ENCODE peak calls at places on chromosomes 2 and 18, in seven cellular contexts. V is substantia nigra; A is CD4-positive, alpha-beta T cell; H is GM23338; B is GM23248; K is A549; C is breast epithelium. Z is an unnamed sample.

GRCh38 chr2:64276417-64277095 is 132.3 kb upstream of the PELI1 start:
- DNase-seq in V (no peak), A (no peak), H (peak; percentile 95), B (peak; percentile 25), K (no peak), C (no peak), Z (no peak)

GRCh38 chr2:100785621-100786296 is 34.2 kb upstream of the NPAS2 start:
- DNase-seq in V (no peak), A (no peak), H (no peak), B (peak; percentile 15), K (peak; percentile 12), C (no peak), Z (no peak)

GRCh38 chr2:85954918-85955420 is 66.2 kb upstream of the ST3GAL5 start:
- DNase-seq in V (no peak), A (no peak), H (no peak), B (no peak), K (peak; percentile 51), C (no peak), Z (no peak)

GRCh38 chr2:208097313-208097712 is 27.0 kb downstream of the CRYGD start:
- DNase-seq in V (no peak), A (no peak), H (no peak), B (no peak), K (no peak), C (no peak), Z (no peak)

GRCh38 chr2:10382313-10383061 is 65.6 kb downstream of the ODC1 start:
- DNase-seq in V (no peak), A (peak; percentile 16), H (peak; percentile 46), B (no peak), K (no peak), C (no peak), Z (no peak)

GRCh38 chr18:10530852-10531251 is 5.0 kb downstream of the NAPG start:
- DNase-seq in V (no peak), A (no peak), H (no peak), B (peak; percentile 33), K (no peak), C (no peak), Z (no peak)

GRCh38 chr2:179140546-179140945 is 90.6 kb upstream of the CCDC141 start:
- DNase-seq in V (no peak), A (no peak), H (no peak), B (no peak), K (no peak), C (no peak), Z (no peak)

GRCh38 chr2:241809383-241810303 is 650 bp downstream of the NEU4 start:
- DNase-seq in V (no peak), A (no peak), H (no peak), B (no peak), K (no peak), C (no peak), Z (peak; percentile 61)

GRCh38 chr2:209499071-209499470 is 75.2 kb downstream of the MAP2 start:
- DNase-seq in V (no peak), A (no peak), H (no peak), B (no peak), K (peak; percentile 27), C (no peak), Z (no peak)

GRCh38 chr2:191748050-191748449 is 70.1 kb downstream of the NABP1 start:
- DNase-seq in V (no peak), A (no peak), H (no peak), B (peak; percentile 76), K (no peak), C (no peak), Z (no peak)
- H3K27ac ChIP-seq in V (no peak overlapping the region), A (no peak overlapping the region), H (no peak overlapping the region), B (peak overlapping the region; percentile 31), K (no peak overlapping the region), C (no peak overlapping the region), Z (no peak overlapping the region)

DNA sequence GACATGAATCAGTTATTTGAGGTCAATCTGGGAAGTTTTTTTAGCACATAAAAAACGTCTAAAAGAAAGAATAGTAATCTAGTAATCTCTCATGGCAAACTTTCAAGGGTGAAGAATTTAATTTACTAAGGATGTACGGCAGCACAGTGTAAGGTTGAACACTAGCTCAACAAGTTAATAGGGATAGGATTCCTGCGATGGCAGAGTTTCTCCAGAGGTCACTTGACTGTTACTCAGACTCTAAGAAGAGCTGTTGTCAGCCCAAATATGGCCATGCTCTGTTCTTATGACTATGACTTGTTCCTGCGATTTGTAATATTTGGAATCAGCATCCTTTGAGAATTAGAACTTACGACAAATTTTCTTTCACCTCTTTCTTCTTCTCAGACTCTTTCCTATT is 553.3 kb upstream of the TNP1 start:
- DNase-seq in V (no peak), A (no peak), H (no peak), B (peak; percentile 88), K (no peak), C (no peak), Z (no peak)
- H3K27ac ChIP-seq in V (no peak overlapping the region), A (no peak overlapping the region), H (no peak overlapping the region), B (peak overlapping the region; percentile 62), K (no peak overlapping the region), C (peak overlapping the region; percentile 77), Z (peak overlapping the region; percentile 84)

DNA sequence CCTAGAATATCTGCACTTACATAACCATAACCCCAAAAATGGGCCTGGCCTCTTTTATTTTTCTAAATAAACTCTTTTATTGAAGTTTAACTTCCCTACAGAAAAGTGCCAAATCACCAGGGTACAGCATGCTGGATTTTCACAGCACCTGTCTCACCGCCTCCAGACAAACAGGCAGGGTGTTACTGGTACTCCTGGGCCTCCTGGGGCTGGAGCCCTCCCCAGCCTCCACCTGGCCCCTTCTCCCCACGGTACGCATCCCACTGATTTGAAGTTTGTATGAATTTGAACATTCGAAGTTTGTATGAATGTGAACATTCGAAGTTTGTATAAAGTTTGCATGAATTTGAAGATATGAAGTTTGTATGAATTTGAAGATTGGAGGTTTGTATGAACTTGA is 232.1 kb downstream of the NDUFA10 start:
- DNase-seq in V (no peak), A (no peak), H (no peak), B (no peak), K (no peak), C (no peak), Z (no peak)
- H3K27ac ChIP-seq in V (no peak overlapping the region), A (no peak overlapping the region), H (no peak overlapping the region), B (no peak overlapping the region), K (no peak overlapping the region), C (no peak overlapping the region), Z (no peak overlapping the region)

GRCh38 chr2:60855989-60856669 is 25.2 kb upstream of the REL start:
- DNase-seq in V (no peak), A (no peak), H (no peak), B (no peak), K (peak; percentile 43), C (no peak), Z (no peak)
- H3K27ac ChIP-seq in V (no peak overlapping the region), A (no peak overlapping the region), H (no peak overlapping the region), B (no peak overlapping the region), K (no peak overlapping the region), C (no peak overlapping the region), Z (no peak overlapping the region)

DNA sequence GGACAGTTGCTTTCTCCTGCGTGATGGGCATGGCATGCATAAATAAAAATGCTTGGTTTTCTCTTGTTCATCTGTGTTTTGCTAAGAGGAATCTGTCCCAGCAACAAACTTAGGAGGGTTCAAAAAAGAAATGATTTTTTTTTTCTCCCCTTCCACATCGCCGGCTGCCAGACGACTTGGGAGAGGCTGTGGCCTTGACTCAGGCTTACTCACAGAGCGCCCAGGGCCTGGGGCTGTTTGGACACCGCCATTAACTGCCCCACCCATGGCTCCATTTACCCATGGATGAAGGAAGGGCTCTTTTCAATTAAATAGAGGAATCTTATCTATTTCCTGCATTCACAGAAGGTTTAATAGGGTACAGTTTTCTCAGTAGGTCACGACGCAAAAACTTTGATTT is 22.3 kb upstream of the SERPINB5 start:
- DNase-seq in V (no peak), A (no peak), H (no peak), B (peak; percentile 88), K (peak; percentile 49), C (no peak), Z (no peak)
- H3K27ac ChIP-seq in V (no peak overlapping the region), A (no peak overlapping the region), H (no peak overlapping the region), B (peak overlapping the region; percentile 77), K (peak overlapping the region; percentile 69), C (no peak overlapping the region), Z (peak overlapping the region; percentile 67)

DNA sequence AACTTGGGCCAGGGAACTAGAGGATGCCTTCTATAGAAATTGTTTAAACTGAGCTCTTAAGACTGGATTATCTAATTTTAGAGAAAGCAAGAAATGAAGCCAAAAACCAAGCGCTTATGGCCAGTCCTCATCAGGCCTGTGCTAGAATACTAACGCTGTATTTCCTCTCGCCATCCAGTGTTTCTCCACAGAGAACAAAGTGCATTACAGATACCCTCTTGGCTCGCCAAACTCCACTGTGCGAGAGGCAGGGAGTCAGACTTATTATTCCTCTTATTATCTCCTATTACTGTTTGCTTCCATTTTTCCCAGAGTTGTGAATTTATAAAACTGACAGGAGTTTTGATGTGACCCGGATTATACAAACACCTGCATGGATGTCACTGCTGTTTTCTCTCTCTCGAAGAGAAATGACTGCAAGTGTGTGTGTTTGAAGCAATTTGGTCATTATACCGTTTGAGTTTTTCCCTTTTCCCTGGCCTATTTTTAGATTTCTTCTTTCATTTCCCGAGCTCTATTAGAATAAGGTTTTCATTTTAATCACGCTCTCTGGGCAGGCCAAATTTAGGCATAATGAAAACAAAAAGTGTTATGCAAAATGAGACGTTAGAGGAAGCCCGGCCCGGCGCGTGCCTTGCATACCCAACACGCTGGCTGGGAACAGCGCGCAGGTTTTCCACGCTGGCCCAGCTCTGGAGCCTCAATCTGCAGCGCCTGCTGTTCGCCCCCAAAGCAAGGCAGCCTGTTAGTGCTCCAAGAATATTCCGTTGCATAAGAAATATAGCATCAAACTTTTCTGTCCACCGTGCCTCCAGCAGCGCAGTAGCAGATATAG is 103.3 kb downstream of the ALK start:
- DNase-seq in V (no peak), A (no peak), H (no peak), B (no peak), K (no peak), C (no peak), Z (no peak)
- H3K27ac ChIP-seq in V (no peak overlapping the region), A (no peak overlapping the region), H (no peak overlapping the region), B (no peak overlapping the region), K (no peak overlapping the region), C (no peak overlapping the region), Z (no peak overlapping the region)

GRCh38 chr2:39017314-39017713 is 103.5 kb downstream of the SOS1 start:
- DNase-seq in V (no peak), A (no peak), H (no peak), B (no peak), K (no peak), C (no peak), Z (no peak)
- H3K27ac ChIP-seq in V (no peak overlapping the region), A (no peak overlapping the region), H (no peak overlapping the region), B (no peak overlapping the region), K (no peak overlapping the region), C (no peak overlapping the region), Z (no peak overlapping the region)

GRCh38 chr2:112723995-112724394 is 3.2 kb downstream of the NT5DC4 start:
- DNase-seq in V (no peak), A (no peak), H (no peak), B (no peak), K (no peak), C (no peak), Z (no peak)

GRCh38 chr2:112723556-112723940 is 2.7 kb downstream of the NT5DC4 start:
- DNase-seq in V (no peak), A (no peak), H (no peak), B (no peak), K (no peak), C (no peak), Z (no peak)

GRCh38 chr2:112726487-112727190 is 5.8 kb downstream of the NT5DC4 start:
- DNase-seq in V (peak; percentile 55), A (peak; percentile 86), H (peak; percentile 97), B (peak; percentile 93), K (peak; percentile 93), C (peak; percentile 89), Z (peak; percentile 94)

GRCh38 chr2:112725545-112726457 is 5.0 kb downstream of the NT5DC4 start:
- DNase-seq in V (no peak), A (no peak), H (peak; percentile 6), B (no peak), K (no peak), C (no peak), Z (no peak)

GRCh38 chr2:112724611-112725525 is 4.0 kb downstream of the NT5DC4 start:
- DNase-seq in V (no peak), A (no peak), H (peak; percentile 54), B (peak; percentile 34), K (peak; percentile 51), C (no peak), Z (no peak)
- H3K27ac ChIP-seq in V (no peak overlapping the region), A (no peak overlapping the region), H (no peak overlapping the region), B (no peak overlapping the region), K (peak overlapping the region; percentile 86), C (no peak overlapping the region), Z (no peak overlapping the region)

Z was measured in suprapubic skin.